ENCODE peak calls at places on chromosomes 16 and 17, in seven cellular contexts. P, Y, G, H, O, V and R are unnamed samples.

GRCh38 chr17:5419959-5420653 is at the start of gene RPAIN:
- DNase-seq in O (no peak), V (peak), G (peak), Y (peak), H (peak), P (peak), R (peak)

GRCh38 chr17:41278176-41278955 is 2.9 kb downstream of the KRTAP9-7 start:
- DNase-seq in G (no peak), V (peak), Y (no peak), H (no peak), P (no peak), O (no peak), R (no peak)

GRCh38 chr16:81623365-81624102 is 155.6 kb upstream of the PLCG2 start:
- DNase-seq in O (peak), P (peak), G (no peak), V (peak), H (peak), Y (peak), R (peak)

GRCh38 chr16:25108054-25108453 is 3.5 kb upstream of the LCMT1 start:
- DNase-seq in H (peak), P (no peak), V (peak), G (peak), O (no peak), Y (peak), R (no peak)

GRCh38 chr17:78993241-78993956 is 13.7 kb upstream of the LGALS3BP start:
- DNase-seq in V (peak), O (no peak), P (no peak), H (peak), G (peak), Y (peak), R (peak)

GRCh38 chr16:2912330-2913199 is 834 bp downstream of the FLYWCH1 start:
- DNase-seq in P (no peak), G (no peak), O (no peak), H (peak), V (peak), Y (peak), R (peak)

GRCh38 chr17:69414408-69415274 is at the start of gene MAP2K6:
- DNase-seq in Y (peak), G (peak), O (peak), V (peak), H (peak), P (no peak), R (peak)

GRCh38 chr17:4504188-4504587 is 5.5 kb downstream of the SPNS2 start:
- DNase-seq in V (no peak), O (no peak), P (no peak), H (no peak), G (no peak), Y (no peak), R (no peak)

GRCh38 chr17:45734598-45734997 is 49.5 kb upstream of the CRHR1 start:
- DNase-seq in P (no peak), H (no peak), G (no peak), Y (no peak), V (no peak), O (no peak), R (no peak)

GRCh38 chr16:85208181-85208580 is 95.9 kb upstream of the CIBAR2 start:
- DNase-seq in G (no peak), Y (no peak), H (no peak), O (no peak), P (no peak), V (no peak), R (no peak)

GRCh38 chr16:85211247-85211910 is 99.1 kb upstream of the CIBAR2 start:
- DNase-seq in V (no peak), P (no peak), G (no peak), O (no peak), H (no peak), Y (no peak), R (no peak)

GRCh38 chr16:85208643-85209520 is 96.6 kb upstream of the CIBAR2 start:
- DNase-seq in P (no peak), V (no peak), Y (no peak), H (no peak), O (no peak), G (no peak), R (no peak)

GRCh38 chr16:85209526-85210121 is 97.4 kb upstream of the CIBAR2 start:
- DNase-seq in H (no peak), G (no peak), Y (no peak), P (no peak), V (peak), O (no peak), R (no peak)

DNA sequence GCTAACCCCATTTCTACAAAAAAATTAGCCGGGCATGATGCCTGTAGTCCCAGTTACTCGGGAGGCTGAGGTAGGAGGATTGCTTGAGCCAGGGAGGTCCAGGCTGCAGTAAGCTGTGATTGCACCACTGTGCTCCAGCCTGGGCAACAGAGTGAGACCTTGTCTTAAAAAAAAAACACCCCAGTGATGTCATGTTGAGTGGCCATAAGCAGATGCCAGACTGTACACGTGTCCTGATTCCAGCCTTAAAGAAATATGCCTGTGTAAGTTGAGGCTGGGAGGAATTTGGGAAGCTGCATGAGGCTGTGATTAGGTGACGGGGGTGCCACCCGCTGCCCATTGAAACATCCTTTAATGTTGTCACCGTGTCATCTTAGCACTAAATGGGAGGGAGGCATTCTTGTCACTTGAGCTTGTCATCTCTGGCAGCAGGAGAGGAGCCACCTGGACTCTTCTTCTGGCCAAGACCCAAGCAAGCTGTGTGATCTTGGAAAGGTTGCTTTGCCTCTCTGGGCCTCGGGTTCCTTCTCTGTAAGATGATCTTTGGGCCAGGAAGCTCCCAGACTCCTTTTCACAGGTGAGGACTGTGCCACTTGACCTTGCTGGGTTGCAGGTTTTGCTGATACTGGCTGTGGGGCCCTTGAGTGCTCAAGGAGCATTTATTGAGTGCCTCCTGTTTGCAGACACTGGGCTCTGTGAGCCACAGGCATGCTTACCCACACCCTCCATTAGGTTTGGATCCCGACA is 98.3 kb upstream of the CIBAR2 start:
- DNase-seq in Y (no peak), V (no peak), H (no peak), G (no peak), O (no peak), P (no peak), R (no peak)
- TF ChIP-seq JUND in Y (no peak), V (no peak), H (no peak), G (no peak), O (no peak), P (no peak), R (no peak)

DNA sequence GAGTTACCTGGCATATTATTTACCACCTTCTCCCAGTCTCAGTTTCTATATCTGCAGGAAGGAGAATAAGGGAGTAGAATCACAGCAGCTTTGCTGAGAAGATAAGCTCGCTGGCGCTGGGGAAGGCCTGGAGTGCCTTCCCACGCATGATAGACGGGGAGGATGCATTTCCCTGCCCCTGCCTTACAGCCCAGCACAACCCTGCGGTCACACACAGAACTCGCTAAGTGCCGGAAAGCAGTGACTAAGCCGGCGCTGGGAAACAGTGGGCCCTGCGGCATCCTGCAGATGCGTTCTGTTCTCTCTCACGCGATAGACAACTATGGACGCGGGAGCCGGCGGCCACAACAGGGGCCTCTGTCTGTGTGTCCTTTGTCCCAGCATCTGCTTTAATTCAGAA is 4.8 kb downstream of the CA5A start:
- DNase-seq in P (no peak), V (no peak), G (no peak), O (no peak), Y (peak), H (peak), R (no peak)
- TF ChIP-seq JUND in P (no peak), V (no peak), G (no peak), O (no peak), Y (no peak), H (no peak), R (no peak)

GRCh38 chr16:88968589-88969280 is 8.3 kb downstream of the CBFA2T3 start:
- DNase-seq in O (no peak), P (no peak), V (no peak), G (no peak), H (no peak), Y (no peak), R (no peak)
- TF ChIP-seq JUND in O (no peak), P (no peak), V (no peak), G (no peak), H (no peak), Y (no peak), R (no peak)

DNA sequence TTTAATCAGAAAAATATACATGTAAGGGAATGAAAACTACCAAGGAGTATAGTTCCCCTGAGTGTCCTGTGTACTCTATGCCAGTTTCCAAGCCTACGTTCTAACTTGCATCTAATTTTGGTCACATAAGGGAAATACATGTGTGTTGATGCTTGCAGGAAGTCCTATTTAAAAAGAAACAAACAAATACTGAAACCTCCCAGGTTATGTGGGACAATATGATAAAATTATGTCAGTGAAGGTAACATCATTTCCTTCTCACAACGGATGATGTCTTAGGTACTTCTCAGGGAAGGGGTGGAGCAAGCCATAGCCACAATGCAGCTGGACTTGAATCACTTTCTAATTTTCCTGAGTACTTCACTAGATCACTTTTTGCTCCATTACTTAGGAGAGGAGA is 115.9 kb downstream of the ZFHX3 start:
- DNase-seq in G (no peak), O (no peak), P (no peak), Y (no peak), H (no peak), V (no peak), R (no peak)
- TF ChIP-seq JUND in G (no peak), O (no peak), P (no peak), Y (no peak), H (no peak), V (no peak), R (no peak)

GRCh38 chr17:9261059-9262029 is 240.0 kb downstream of the NTN1 start:
- DNase-seq in V (no peak), P (no peak), H (no peak), G (no peak), Y (no peak), O (no peak), R (no peak)

GRCh38 chr17:9256944-9257629 is 235.8 kb downstream of the NTN1 start:
- DNase-seq in G (no peak), O (no peak), H (no peak), P (no peak), Y (no peak), V (no peak), R (no peak)

GRCh38 chr17:9256361-9256943 is 235.1 kb downstream of the NTN1 start:
- DNase-seq in P (no peak), V (no peak), O (no peak), Y (no peak), G (no peak), H (no peak), R (no peak)

GRCh38 chr17:9258115-9259020 is 237.1 kb downstream of the NTN1 start:
- DNase-seq in P (no peak), V (peak), G (no peak), H (no peak), O (no peak), Y (no peak), R (no peak)

DNA sequence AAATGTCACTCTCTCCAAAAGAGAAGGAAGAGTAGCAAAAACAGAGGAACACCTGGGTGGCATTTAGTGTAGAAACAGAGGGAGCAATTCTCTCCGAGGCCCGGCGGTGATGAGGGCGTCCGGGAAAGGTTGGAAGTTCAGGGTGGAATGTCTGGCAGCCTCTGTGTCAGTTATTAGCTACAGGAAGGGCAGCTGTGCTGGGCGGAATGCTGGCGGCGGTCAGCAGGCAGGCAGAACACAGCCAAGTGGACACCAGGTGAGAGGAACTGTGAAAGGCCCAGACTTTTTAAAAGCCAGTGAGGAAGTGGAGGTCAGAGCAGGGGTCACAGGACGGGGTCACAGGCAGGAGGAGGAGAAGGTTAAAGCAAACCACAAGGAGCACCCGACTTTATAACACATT is 238.1 kb downstream of the NTN1 start:
- DNase-seq in V (peak), G (no peak), P (no peak), H (no peak), O (no peak), Y (no peak), R (no peak)
- TF ChIP-seq JUND in V (no peak), G (no peak), P (no peak), H (no peak), O (no peak), Y (no peak), R (no peak)

GRCh38 chr17:48960834-48961515 is 7.4 kb downstream of the GIP start:
- DNase-seq in V (peak), G (peak), Y (no peak), H (peak), O (no peak), P (no peak), R (no peak)
- TF ChIP-seq JUND in V (no peak), G (no peak), Y (no peak), H (no peak), O (no peak), P (no peak), R (no peak)

GRCh38 chr17:57624390-57624789 is 120.7 kb downstream of the CCDC182 start:
- DNase-seq in H (no peak), G (no peak), V (no peak), Y (no peak), O (no peak), P (no peak), R (no peak)

GRCh38 chr17:57622886-57623433 is 122.1 kb downstream of the CCDC182 start:
- DNase-seq in V (peak), Y (peak), O (peak), H (peak), P (no peak), G (no peak), R (no peak)

GRCh38 chr17:57620576-57620975 is 124.5 kb downstream of the CCDC182 start:
- DNase-seq in V (no peak), G (no peak), O (no peak), Y (no peak), P (no peak), H (no peak), R (no peak)

GRCh38 chr17:57623620-57624019 is 121.5 kb downstream of the CCDC182 start:
- DNase-seq in V (no peak), Y (peak), H (no peak), O (no peak), P (no peak), G (no peak), R (no peak)

DNA sequence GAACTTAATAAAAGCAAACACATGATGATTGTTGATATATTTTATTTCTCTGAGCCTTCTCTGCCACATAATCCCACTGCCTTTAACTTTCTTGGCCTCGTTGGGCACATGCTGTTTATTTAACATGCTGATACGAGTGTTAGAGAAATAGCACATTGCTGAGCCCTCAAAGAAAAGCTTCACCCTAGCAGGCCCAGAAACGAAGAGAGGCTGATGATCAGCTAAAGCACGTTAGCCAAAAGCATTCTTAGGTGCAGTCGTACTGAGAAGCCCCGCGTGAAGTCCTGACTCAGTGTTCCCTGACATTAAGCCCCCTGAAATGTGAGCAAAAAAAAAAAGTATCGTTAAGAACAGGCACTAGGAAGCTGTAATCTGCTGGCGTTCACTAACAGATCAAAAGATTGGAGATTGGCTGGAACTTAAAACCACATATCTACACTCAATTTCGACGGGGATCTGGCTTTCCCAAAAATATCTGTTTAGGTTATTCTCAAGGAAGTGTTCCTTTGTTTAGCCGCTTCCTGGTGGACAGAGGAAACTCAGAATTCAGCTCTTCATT is 122.7 kb downstream of the CCDC182 start:
- DNase-seq in V (no peak), H (no peak), P (no peak), Y (no peak), G (no peak), O (no peak), R (no peak)
- TF ChIP-seq JUND in V (no peak), H (no peak), P (no peak), Y (no peak), G (no peak), O (no peak), R (no peak)

GRCh38 chr16:50297301-50298074 is 31.1 kb downstream of the ADCY7 start:
- DNase-seq in V (peak), Y (peak), G (no peak), H (no peak), P (no peak), O (no peak), R (no peak)

GRCh38 chr16:50295541-50296132 is 29.3 kb downstream of the ADCY7 start:
- DNase-seq in Y (no peak), G (no peak), H (no peak), P (no peak), O (no peak), V (no peak), R (no peak)

GRCh38 chr16:50298075-50298460 is 31.7 kb downstream of the ADCY7 start:
- DNase-seq in Y (no peak), O (no peak), H (no peak), G (no peak), V (peak), P (no peak), R (no peak)

GRCh38 chr16:50298591-50299507 is 32.5 kb downstream of the ADCY7 start:
- DNase-seq in G (no peak), H (no peak), O (no peak), P (no peak), V (no peak), Y (peak), R (no peak)

GRCh38 chr16:50296807-50297206 is 30.5 kb downstream of the ADCY7 start:
- DNase-seq in O (no peak), Y (no peak), P (no peak), H (no peak), G (no peak), V (no peak), R (no peak)
- TF ChIP-seq JUND in O (no peak), Y (no peak), P (no peak), H (no peak), G (no peak), V (no peak), R (no peak)

GRCh38 chr16:79163666-79164377 is 436.7 kb downstream of the MAF start:
- DNase-seq in V (no peak), H (no peak), O (no peak), P (no peak), Y (no peak), G (no peak), R (no peak)
- TF ChIP-seq JUND in V (no peak), H (no peak), O (no peak), P (no peak), Y (no peak), G (no peak), R (no peak)